ENCODE peak calls at places on chromosome 12, in seven cellular contexts. O, D, Y, M, P, N and Z are unnamed samples.

GRCh38 chr12:96020314-96021003 is 14.9 kb downstream of the LTA4H start:
- DNase-seq in P (no peak), Y (no peak), M (peak; percentile 37), N (no peak), O (no peak), D (no peak), Z (no peak)

GRCh38 chr12:20561886-20562285 is 133.2 kb upstream of the SLCO1C1 start:
- DNase-seq in Y (no peak), O (no peak), M (no peak), N (no peak), P (no peak), D (no peak), Z (no peak)

GRCh38 chr12:92362109-92362508 is 216.5 kb upstream of the BTG1 start:
- DNase-seq in Y (no peak), O (no peak), P (no peak), M (no peak), N (no peak), D (no peak), Z (no peak)

GRCh38 chr12:2944401-2945047 is 14.7 kb upstream of the TEAD4 start:
- DNase-seq in M (peak; percentile 20), N (no peak), Y (no peak), D (peak; percentile 29), O (peak; percentile 85), P (peak; percentile 52), Z (peak; percentile 8)

GRCh38 chr12:112686373-112686772 is 105.2 kb upstream of the RPH3A start:
- DNase-seq in N (no peak), D (no peak), M (no peak), Y (no peak), P (no peak), O (peak; percentile 23), Z (no peak)

GRCh38 chr12:123478762-123479161 is 20.8 kb downstream of the SNRNP35 start:
- DNase-seq in P (no peak), N (no peak), O (no peak), M (no peak), Y (no peak), D (no peak), Z (no peak)

GRCh38 chr12:47707355-47707754 is 1.5 kb upstream of the RPAP3 start:
- DNase-seq in Y (no peak), P (no peak), N (peak; percentile 3), M (no peak), D (no peak), O (no peak), Z (no peak)

GRCh38 chr12:9064201-9064814 is 51.4 kb downstream of the A2M start:
- DNase-seq in N (no peak), Y (peak; percentile 34), P (peak; percentile 47), M (peak; percentile 52), D (peak; percentile 25), O (peak; percentile 50), Z (peak; percentile 82)

GRCh38 chr12:12467701-12468218 is 94.9 kb downstream of the DUSP16 start:
- DNase-seq in O (no peak), D (peak; percentile 32), N (no peak), P (no peak), Y (no peak), M (peak; percentile 47), Z (peak; percentile 13)

GRCh38 chr12:24991209-24992049 is 42.5 kb upstream of the BCAT1 start:
- DNase-seq in O (peak; percentile 78), N (peak; percentile 87), M (no peak), D (no peak), P (no peak), Y (peak; percentile 15), Z (peak; percentile 86)

GRCh38 chr12:76552343-76552938 is 7.1 kb downstream of the OSBPL8 start:
- DNase-seq in M (no peak), D (no peak), P (no peak), O (no peak), N (no peak), Y (no peak), Z (no peak)

GRCh38 chr12:76272292-76272691 is 75.9 kb downstream of the BBS10 start:
- DNase-seq in N (no peak), Y (no peak), P (no peak), M (no peak), O (no peak), D (no peak), Z (no peak)

GRCh38 chr12:101594700-101595099 is at the start of gene MYBPC1:
- DNase-seq in D (no peak), O (no peak), M (no peak), N (no peak), Y (no peak), P (no peak), Z (no peak)

GRCh38 chr12:100539209-100539608 is 34.3 kb upstream of the GAS2L3 start:
- DNase-seq in D (no peak), Y (no peak), P (no peak), N (peak; percentile 22), O (no peak), M (no peak), Z (no peak)

GRCh38 chr12:78961171-78961570 is 96.6 kb downstream of the SYT1 start:
- DNase-seq in O (no peak), M (no peak), P (no peak), Y (no peak), D (no peak), N (no peak), Z (no peak)

GRCh38 chr12:103884316-103884715 is 43.3 kb upstream of the NT5DC3 start:
- DNase-seq in Y (no peak), P (peak; percentile 57), N (peak; percentile 86), D (peak; percentile 11), O (no peak), M (no peak), Z (peak; percentile 65)

GRCh38 chr12:66290716-66291200 is 11.5 kb upstream of the HELB start:
- DNase-seq in Y (no peak), M (no peak), P (no peak), N (no peak), O (no peak), D (no peak), Z (no peak)

GRCh38 chr12:34389378-34390170 is 367.3 kb downstream of the ALG10 start:
- DNase-seq in M (no peak), P (no peak), N (no peak), O (no peak), Y (no peak), D (no peak), Z (no peak)

GRCh38 chr12:49328816-49329215 is 5.8 kb downstream of the TROAP start:
- DNase-seq in Y (no peak), O (no peak), D (no peak), N (no peak), M (no peak), P (no peak), Z (no peak)

GRCh38 chr12:64625243-64626077 is 15.2 kb downstream of the RASSF3 start:
- DNase-seq in M (peak; percentile 59), O (no peak), P (no peak), N (peak; percentile 92), Y (peak; percentile 34), D (no peak), Z (no peak)

GRCh38 chr12:113251404-113252070 is 30.3 kb downstream of the TPCN1 start:
- DNase-seq in P (no peak), D (no peak), Y (no peak), M (no peak), N (no peak), O (no peak), Z (no peak)

GRCh38 chr12:6226701-6227096 is 26.5 kb downstream of the CD9 start:
- DNase-seq in P (no peak), O (no peak), D (no peak), Y (no peak), N (no peak), M (no peak), Z (no peak)

GRCh38 chr12:47736877-47737676 is 11.8 kb upstream of the ENDOU start:
- DNase-seq in D (no peak), N (no peak), M (no peak), Y (no peak), P (no peak), O (no peak), Z (no peak)

GRCh38 chr12:67541625-67541991 is 106.9 kb upstream of the DYRK2 start:
- DNase-seq in D (no peak), N (no peak), P (peak; percentile 43), Y (no peak), O (peak; percentile 8), M (peak; percentile 36), Z (peak; percentile 69)

GRCh38 chr12:112230136-112230535 is 104.8 kb downstream of the TRAFD1 start:
- DNase-seq in P (no peak), D (no peak), N (no peak), Y (no peak), O (no peak), M (no peak), Z (no peak)

GRCh38 chr12:106138646-106139421 is at the start of gene NUAK1:
- DNase-seq in P (no peak), Y (no peak), M (no peak), N (no peak), D (no peak), O (peak; percentile 66), Z (peak; percentile 79)